ENCODE peak calls at places on chromosomes 12 and 14, in seven cellular contexts. J is mesenchymal stem cell, V is H9, L is IMR-90, W is neuronal stem cell, A is H1, S is trophoblast cell. E is an unnamed sample.

GRCh38 chr12:49091056-49091835 is 3.4 kb downstream of the DHH start:
- DNase-seq in L (no peak), V (peak), A (peak), J (no peak), S (no peak), W (no peak), E (no peak)

GRCh38 chr14:54275997-54276396 is 120.8 kb upstream of the CDKN3 start:
- DNase-seq in V (no peak), J (no peak), L (no peak), A (no peak), W (no peak), S (no peak), E (no peak)

GRCh38 chr12:132955094-132955932 is 793 bp downstream of the ZNF605 start:
- DNase-seq in L (peak), J (peak), W (peak), S (peak), A (peak), V (peak), E (peak)

GRCh38 chr14:80047761-80048160 is 163.5 kb downstream of the DIO2 start:
- DNase-seq in S (no peak), L (no peak), A (no peak), V (no peak), W (no peak), J (no peak), E (no peak)

GRCh38 chr14:32013083-32013482 is 64.0 kb upstream of the ARHGAP5 start:
- DNase-seq in W (no peak), A (no peak), L (no peak), V (peak), S (no peak), J (no peak), E (peak)

GRCh38 chr12:3551976-3552725 is 61.1 kb downstream of the PRMT8 start:
- DNase-seq in L (no peak), V (peak), J (no peak), W (no peak), S (no peak), A (peak), E (no peak)

GRCh38 chr12:130968611-130969010 is 14.9 kb downstream of the ADGRD1 start:
- DNase-seq in J (no peak), A (no peak), S (no peak), W (no peak), V (peak), L (no peak), E (no peak)

GRCh38 chr12:98532687-98533304 is 17.4 kb downstream of the TMPO start:
- DNase-seq in L (peak), W (peak), V (no peak), J (peak), S (peak), A (no peak), E (peak)

GRCh38 chr12:57540998-57541397 is 6.0 kb downstream of the DCTN2 start:
- DNase-seq in J (no peak), W (no peak), A (no peak), S (no peak), L (no peak), V (no peak), E (no peak)

GRCh38 chr14:103723176-103724081 is 7.8 kb downstream of the ZFYVE21 start:
- DNase-seq in J (no peak), W (no peak), L (no peak), S (no peak), A (no peak), V (no peak), E (no peak)

GRCh38 chr12:28415755-28416154 is 225.5 kb downstream of the CCDC91 start:
- DNase-seq in J (peak), S (no peak), V (no peak), A (no peak), L (peak), W (no peak), E (peak)

GRCh38 chr14:77607741-77608302 is 8.6 kb downstream of the SPTLC2 start:
- DNase-seq in S (no peak), W (no peak), A (no peak), J (no peak), L (no peak), V (peak), E (peak)

GRCh38 chr12:65779091-65779642 is 45.1 kb upstream of the HMGA2 start:
- DNase-seq in S (no peak), J (peak), A (no peak), W (peak), L (peak), V (no peak), E (peak)

GRCh38 chr12:120015313-120015712 is 26.3 kb downstream of the BICDL1 start:
- DNase-seq in V (no peak), A (no peak), S (no peak), J (no peak), W (no peak), L (no peak), E (no peak)

GRCh38 chr12:23472329-23472971 is 477.0 kb downstream of the SOX5 start:
- DNase-seq in W (no peak), L (no peak), A (no peak), V (peak), J (no peak), S (no peak), E (peak)

GRCh38 chr12:132493482-132494178 is 3.7 kb downstream of the FBRSL1 start:
- DNase-seq in S (no peak), J (no peak), W (no peak), L (no peak), V (no peak), A (no peak), E (no peak)

GRCh38 chr12:18430425-18431048 is 169.2 kb downstream of the PIK3C2G start:
- DNase-seq in J (peak), A (peak), S (peak), L (peak), V (peak), W (peak), E (peak)

GRCh38 chr12:10406725-10407124 is 2.8 kb downstream of the KLRC4 start:
- DNase-seq in W (no peak), S (no peak), J (no peak), V (no peak), L (no peak), A (no peak), E (no peak)

GRCh38 chr12:123067654-123068053 is 83.2 kb downstream of the PITPNM2 start:
- DNase-seq in W (no peak), L (no peak), J (peak), S (no peak), A (no peak), V (no peak), E (no peak)

GRCh38 chr12:52461693-52462092 is 9.7 kb upstream of the KRT6B start:
- DNase-seq in S (no peak), L (no peak), A (no peak), W (no peak), J (no peak), V (no peak), E (peak)

GRCh38 chr12:111505601-111506036 is 93.5 kb downstream of the ATXN2 start:
- DNase-seq in V (no peak), J (peak), S (no peak), A (no peak), W (no peak), L (no peak), E (peak)

GRCh38 chr12:49535921-49536525 is 2.8 kb upstream of the KCNH3 start:
- DNase-seq in A (no peak), L (no peak), V (peak), J (no peak), S (no peak), W (no peak), E (no peak)

GRCh38 chr14:50978521-50978871 is 34.2 kb upstream of the PYGL start:
- DNase-seq in S (no peak), V (no peak), A (no peak), L (no peak), W (no peak), J (no peak), E (no peak)
- H2BK5ac ChIP-seq in S (no peak), V (no peak), A (no peak), L (no peak), W (no peak), J (no peak), E (no peak)

DNA sequence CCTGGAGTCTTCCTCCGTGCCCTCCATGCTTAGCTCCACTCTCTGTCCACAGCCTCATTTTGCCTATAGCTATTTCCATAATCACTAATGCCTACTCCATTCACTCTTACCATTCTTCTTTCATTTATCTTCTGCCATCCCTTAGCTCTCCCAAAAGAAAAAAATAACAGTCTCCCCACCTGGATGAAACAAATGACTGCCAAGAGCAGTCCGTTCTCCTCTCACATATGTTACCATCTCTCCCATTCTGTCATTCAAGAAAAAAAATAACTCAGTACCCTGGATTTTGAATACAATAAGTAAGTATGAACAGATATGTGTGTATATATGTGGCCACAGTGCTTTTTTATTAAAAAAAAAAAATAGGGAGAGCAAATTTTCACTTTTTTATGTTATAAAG is 13.2 kb downstream of the DUSP16 start:
- DNase-seq in A (no peak), J (no peak), S (no peak), W (no peak), L (no peak), V (no peak), E (no peak)
- H3K27ac ChIP-seq in A (no peak), J (no peak), S (no peak), W (no peak), L (no peak), V (no peak), E (no peak)

GRCh38 chr14:101823511-101824120 is 62.1 kb downstream of the PPP2R5C start:
- DNase-seq in V (no peak), A (no peak), J (peak), W (no peak), L (no peak), S (no peak), E (no peak)
- H3K18ac ChIP-seq in V (no peak), A (no peak), J (no peak), W (no peak), L (no peak), S (peak), E (no peak)

DNA sequence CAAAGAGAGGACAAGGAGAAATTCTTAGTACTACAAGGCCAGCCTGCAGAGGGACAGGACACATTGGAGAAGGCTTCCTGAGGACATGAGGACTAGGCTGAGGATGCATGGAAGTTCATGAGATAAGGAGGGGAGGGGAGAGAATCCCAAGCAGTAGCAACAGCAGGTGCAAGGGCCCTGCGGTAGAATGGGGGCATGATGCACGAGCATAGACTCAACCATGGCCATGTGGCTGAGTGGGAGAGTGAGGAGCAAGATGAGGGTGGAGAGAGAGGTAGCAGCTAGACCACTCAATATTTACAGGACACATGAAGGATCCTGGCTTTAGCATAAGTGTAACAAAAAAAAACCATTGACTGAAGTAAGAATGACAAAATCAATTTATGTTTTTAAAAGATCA is 128.1 kb downstream of the PPM1H start:
- DNase-seq in J (no peak), W (no peak), S (no peak), L (no peak), A (no peak), V (no peak), E (no peak)
- H2BK5ac ChIP-seq in J (no peak), W (no peak), S (no peak), L (no peak), A (no peak), V (no peak), E (no peak)

GRCh38 chr12:42585846-42586226 is 3.7 kb downstream of the PRICKLE1 start:
- DNase-seq in S (no peak), L (no peak), W (no peak), V (no peak), A (no peak), J (no peak), E (no peak)
- H3K27ac ChIP-seq in S (no peak), L (no peak), W (no peak), V (no peak), A (no peak), J (no peak), E (no peak)

DNA sequence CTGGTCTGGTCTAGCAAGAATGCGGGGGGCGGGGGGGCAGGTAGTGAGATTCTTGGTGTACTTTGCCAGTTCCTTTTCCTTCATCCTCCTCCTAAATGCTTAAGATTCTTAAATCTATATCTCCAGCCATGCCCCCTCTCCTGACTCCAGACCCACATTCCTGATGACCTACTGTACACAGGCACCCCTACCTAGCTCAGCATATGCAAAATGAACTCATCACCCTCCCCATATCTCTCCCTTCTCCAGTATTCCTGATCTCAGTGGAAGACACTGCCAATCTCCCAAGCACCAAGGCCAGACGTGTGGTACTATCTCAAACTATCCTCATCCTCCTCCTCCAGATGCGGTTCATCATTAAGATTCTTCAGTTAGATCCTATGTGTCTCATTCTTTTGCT is 215.8 kb downstream of the SPTSSA start:
- DNase-seq in J (no peak), V (no peak), W (no peak), S (no peak), A (no peak), L (no peak), E (no peak)
- H3K18ac ChIP-seq in J (no peak), V (no peak), W (no peak), S (no peak), A (no peak), L (no peak), E (no peak)

E was measured in mesendoderm.